ENCODE peak calls at places on chromosomes 7 and 10, in seven cellular contexts. S is AG08395; T is H4; B is HFF-Myc; L is HuH-7.5; Z is stimulated activated CD8-positive, alpha-beta memory T cell treated with anti-CD3 and anti-CD28 coated beads, Interleukin-4, amount 100 ng/mL, for 24 hours; M is activated T-helper 1 cell treated with anti-CD3 and anti-CD28 coated beads, Interleukin-2, amount 50 U/mL, for 16 hours. H is an unnamed sample.

GRCh38 chr7:14834888-14835287 is 67.7 kb downstream of the DGKB start:
- DNase-seq in S (peak; percentile 9), T (no peak), B (no peak), L (no peak), Z (no peak), M (no peak), H (no peak)

GRCh38 chr10:115094605-115095004 is 1.4 kb downstream of the ATRNL1 start:
- DNase-seq in S (no peak), T (no peak), B (no peak), L (no peak), Z (no peak), M (no peak), H (no peak)

GRCh38 chr7:132472463-132473120 is 103.7 kb downstream of the PLXNA4 start:
- DNase-seq in S (peak; percentile 83), T (peak; percentile 55), B (no peak), L (no peak), Z (no peak), M (no peak), H (peak; percentile 64)

GRCh38 chr10:20877986-20878979 is 18.8 kb downstream of the NEBL start:
- DNase-seq in S (no peak), T (no peak), B (no peak), L (no peak), Z (no peak), M (no peak), H (no peak)

GRCh38 chr10:124665980-124666379 is 78.2 kb downstream of the FAM53B start:
- DNase-seq in S (no peak), T (no peak), B (no peak), L (no peak), Z (no peak), M (no peak), H (no peak)

GRCh38 chr10:61286695-61287094 is 166.5 kb downstream of the TMEM26 start:
- DNase-seq in S (no peak), T (no peak), B (no peak), L (no peak), Z (no peak), M (no peak), H (no peak)

GRCh38 chr7:120229094-120229493 is 43.9 kb upstream of the KCND2 start:
- DNase-seq in S (no peak), T (no peak), B (no peak), L (no peak), Z (no peak), M (no peak), H (no peak)

GRCh38 chr7:106127984-106128780 is 16.1 kb upstream of the SYPL1 start:
- DNase-seq in S (peak; percentile 53), T (no peak), B (no peak), L (no peak), Z (no peak), M (no peak), H (no peak)

GRCh38 chr7:75572396-75572795 is 80.3 kb downstream of the SPDYE5 start:
- DNase-seq in S (no peak), T (no peak), B (no peak), L (no peak), Z (no peak), M (no peak), H (no peak)

GRCh38 chr10:104045151-104046089 is 40.3 kb downstream of the COL17A1 start:
- DNase-seq in S (peak; percentile 89), T (peak; percentile 19), B (peak; percentile 21), L (peak; percentile 53), Z (no peak), M (no peak), H (peak; percentile 24)

GRCh38 chr10:113552723-113553122 is at the start of gene HABP2:
- DNase-seq in S (no peak), T (no peak), B (no peak), L (no peak), Z (no peak), M (no peak), H (no peak)

GRCh38 chr10:32318476-32318896 is 28.5 kb downstream of the EPC1 start:
- DNase-seq in S (peak; percentile 31), T (no peak), B (no peak), L (no peak), Z (no peak), M (no peak), H (peak; percentile 43)

GRCh38 chr10:75263806-75264205 is 28.0 kb upstream of the COMTD1 start:
- DNase-seq in S (no peak), T (no peak), B (no peak), L (no peak), Z (no peak), M (no peak), H (no peak)

GRCh38 chr10:69490876-69491275 is 39.6 kb downstream of the TSPAN15 start:
- DNase-seq in S (no peak), T (no peak), B (no peak), L (no peak), Z (no peak), M (no peak), H (no peak)

GRCh38 chr10:111429288-111430028 is 352.6 kb downstream of the ADRA2A start:
- DNase-seq in S (peak; percentile 25), T (no peak), B (no peak), L (no peak), Z (no peak), M (no peak), H (peak; percentile 45)

H was measured in GM04503.